ENCODE peak calls at places on chromosomes 16 and 17, in six cellular contexts. H is GM12865; S is CD4-positive, alpha-beta T cell; J is fibroblast of lung; Q is bronchial epithelial cell; B is lower lobe of right lung. L is an unnamed sample.

GRCh38 chr16:14641877-14642276 is 9.1 kb downstream of the BFAR start:
- DNase-seq in H (peak), S (no peak), J (no peak), Q (no peak), B (no peak), L (no peak)

GRCh38 chr16:85982563-85982939 is 83.6 kb downstream of the IRF8 start:
- DNase-seq in H (no peak), S (no peak), J (no peak), Q (no peak), B (peak), L (no peak)

GRCh38 chr17:44334315-44335181 is 9.9 kb upstream of the SLC25A39 start:
- DNase-seq in H (no peak), S (no peak), J (no peak), Q (no peak), B (no peak), L (no peak)

GRCh38 chr16:3999479-3999868 is 116.8 kb downstream of the ADCY9 start:
- DNase-seq in H (no peak), S (no peak), J (peak), Q (no peak), B (peak), L (no peak)

GRCh38 chr16:49693445-49693844 is 162.5 kb downstream of the ZNF423 start:
- DNase-seq in H (no peak), S (no peak), J (no peak), Q (no peak), B (no peak), L (no peak)

GRCh38 chr16:57213462-57213861 is 27.3 kb downstream of the RSPRY1 start:
- DNase-seq in H (no peak), S (no peak), J (no peak), Q (peak), B (no peak), L (no peak)

GRCh38 chr16:2019919-2020831 is 590 bp downstream of the NPW start:
- DNase-seq in H (no peak), S (no peak), J (no peak), Q (no peak), B (no peak), L (no peak)

GRCh38 chr16:47143677-47144558 is at the start of gene NETO2:
- DNase-seq in H (peak), S (peak), J (peak), Q (no peak), B (peak), L (peak)

GRCh38 chr17:81930142-81931125 is 2.9 kb upstream of the MAFG start:
- DNase-seq in H (peak), S (no peak), J (no peak), Q (no peak), B (no peak), L (peak)

GRCh38 chr16:19884611-19885455 is at the start of gene GPRC5B:
- DNase-seq in H (peak), S (peak), J (no peak), Q (peak), B (peak), L (peak)
- TF ChIP-seq CTCF in H (no peak), S (no peak), J (no peak), Q (peak), B (no peak), L (no peak)

GRCh38 chr17:64056269-64057005 is 36.0 kb upstream of the ICAM2 start:
- DNase-seq in H (peak), S (no peak), J (no peak), Q (no peak), B (no peak), L (peak)
- TF ChIP-seq CTCF in H (no peak), S (no peak), J (no peak), Q (no peak), B (no peak), L (no peak)

GRCh38 chr17:21249911-21250703 is 3.1 kb downstream of the NATD1 start:
- DNase-seq in H (no peak), S (no peak), J (no peak), Q (peak), B (no peak), L (no peak)
- TF ChIP-seq CTCF in H (no peak), S (no peak), J (no peak), Q (no peak), B (no peak), L (no peak)

GRCh38 chr17:36837193-36837592 is 100.1 kb upstream of the LHX1 start:
- DNase-seq in H (no peak), S (no peak), J (no peak), Q (no peak), B (no peak), L (no peak)

GRCh38 chr17:36835036-36835435 is 102.2 kb upstream of the LHX1 start:
- DNase-seq in H (no peak), S (no peak), J (no peak), Q (no peak), B (no peak), L (no peak)

GRCh38 chr17:36840796-36841195 is 96.5 kb upstream of the LHX1 start:
- DNase-seq in H (no peak), S (no peak), J (no peak), Q (no peak), B (no peak), L (no peak)

GRCh38 chr17:36839256-36839655 is 98.0 kb upstream of the LHX1 start:
- DNase-seq in H (no peak), S (no peak), J (no peak), Q (no peak), B (no peak), L (no peak)

DNA sequence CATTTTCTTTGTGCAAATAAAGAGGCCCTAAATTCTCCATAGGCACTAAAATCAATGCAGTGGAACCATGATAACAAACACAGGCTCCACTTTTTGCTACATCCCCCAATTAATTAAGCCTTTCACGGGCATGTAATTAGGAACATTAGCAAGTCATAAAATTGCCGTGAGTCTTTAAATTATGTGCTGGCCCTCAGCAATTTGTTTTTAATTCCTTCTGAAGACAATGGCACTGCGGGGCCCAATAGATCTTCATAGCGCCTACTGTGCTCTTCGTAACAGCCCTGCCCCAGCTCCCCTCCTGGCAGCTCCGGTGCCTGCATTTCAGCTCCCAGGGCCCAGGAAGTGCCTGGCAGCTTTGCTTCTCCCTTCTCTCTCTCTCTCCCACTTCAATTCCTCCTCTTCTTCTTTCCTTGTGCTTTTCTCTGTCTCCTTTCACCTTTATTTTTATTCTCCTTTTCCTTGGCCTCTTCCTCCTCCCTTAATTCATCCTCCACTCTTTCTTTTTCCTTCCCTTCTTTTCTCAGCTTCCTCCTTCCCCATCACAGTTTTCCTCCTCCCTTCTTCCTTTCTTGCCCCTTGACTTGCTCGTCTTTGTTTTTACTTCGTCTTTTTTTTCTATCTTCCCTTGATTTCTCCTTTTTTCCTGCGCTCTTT is 99.5 kb upstream of the LHX1 start:
- DNase-seq in H (no peak), S (no peak), J (no peak), Q (no peak), B (no peak), L (no peak)
- TF ChIP-seq CTCF in H (no peak), S (no peak), J (no peak), Q (no peak), B (no peak), L (no peak)